ENCODE peak calls at places on chromosomes 3 and 15, in four cellular contexts. T, I, Q and Z are unnamed samples.

GRCh38 chr3:173737167-173737808 is 339.7 kb downstream of the NLGN1 start:
- DNase-seq in I (no peak), T (no peak), Q (no peak), Z (no peak)

GRCh38 chr3:6250167-6250566 is 610.7 kb upstream of the GRM7 start:
- DNase-seq in Q (no peak), I (no peak), T (no peak), Z (no peak)

GRCh38 chr3:187208159-187208558 is 10.9 kb downstream of the RTP1 start:
- DNase-seq in T (no peak), I (no peak), Q (no peak), Z (no peak)

GRCh38 chr3:172079326-172079976 is 40.1 kb downstream of the FNDC3B start:
- DNase-seq in I (no peak), T (no peak), Q (no peak), Z (no peak)

GRCh38 chr15:89671687-89672086 is 7.5 kb downstream of the PLIN1 start:
- DNase-seq in I (no peak), T (no peak), Q (no peak), Z (no peak)

GRCh38 chr3:136860541-136860940 is 1.5 kb upstream of the NCK1 start:
- DNase-seq in T (peak), Q (no peak), I (peak), Z (no peak)

GRCh38 chr3:68988740-68989139 is 24.7 kb downstream of the EOGT start:
- DNase-seq in I (no peak), Q (no peak), T (peak), Z (no peak)

GRCh38 chr3:117165611-117166051 is 456.1 kb downstream of the TUSC7 start:
- DNase-seq in I (peak), T (no peak), Q (peak), Z (peak)

GRCh38 chr3:162367443-162368132 is 871.0 kb downstream of the OTOL1 start:
- DNase-seq in T (peak), I (no peak), Q (no peak), Z (no peak)

GRCh38 chr15:27358751-27359434 is 387.9 kb downstream of the GABRG3 start:
- DNase-seq in Q (peak), I (peak), T (no peak), Z (no peak)

GRCh38 chr3:138093721-138094120 is 21.7 kb downstream of the DZIP1L start:
- DNase-seq in I (no peak), T (no peak), Q (no peak), Z (no peak)

GRCh38 chr15:84949043-84949442 is 32.6 kb upstream of the PDE8A start:
- DNase-seq in T (no peak), Q (no peak), I (no peak), Z (no peak)

GRCh38 chr3:46669191-46669999 is 24.1 kb downstream of the ALS2CL start:
- DNase-seq in T (no peak), I (no peak), Q (peak), Z (no peak)

GRCh38 chr3:185702564-185703225 is 116.6 kb downstream of the SENP2 start:
- DNase-seq in I (no peak), T (no peak), Q (no peak), Z (no peak)

GRCh38 chr3:123700791-123701712 is 116.2 kb upstream of the HACD2 start:
- DNase-seq in Q (no peak), I (no peak), T (peak), Z (no peak)

GRCh38 chr3:72340476-72341379 is 507.5 kb downstream of the SHQ1 start:
- DNase-seq in I (no peak), T (peak), Q (no peak), Z (no peak)

GRCh38 chr15:66835558-66835878 is 133.5 kb downstream of the SMAD6 start:
- DNase-seq in I (no peak), Q (no peak), T (peak), Z (peak)

GRCh38 chr3:99911433-99911832 is 93.8 kb downstream of the CMSS1 start:
- DNase-seq in Q (no peak), T (no peak), I (no peak), Z (no peak)

GRCh38 chr15:98954411-98954810 is 53.2 kb downstream of the PGPEP1L start:
- DNase-seq in T (peak), I (no peak), Q (no peak), Z (no peak)

GRCh38 chr3:197392961-197393360 is 94.5 kb upstream of the DLG1 start:
- DNase-seq in T (no peak), I (no peak), Q (no peak), Z (no peak)

GRCh38 chr3:74057169-74057568 is 432.4 kb upstream of the PDZRN3 start:
- DNase-seq in T (no peak), Q (no peak), I (no peak), Z (no peak)

GRCh38 chr3:20503394-20504082 is 317.5 kb upstream of the SGO1 start:
- DNase-seq in I (no peak), T (no peak), Q (no peak), Z (no peak)

GRCh38 chr3:123586131-123586530 is 1.3 kb upstream of the HACD2 start:
- DNase-seq in T (peak), I (peak), Q (peak), Z (peak)

GRCh38 chr15:49697121-49697520 is 76.3 kb downstream of the DTWD1 start:
- DNase-seq in T (peak), I (no peak), Q (no peak), Z (peak)

GRCh38 chr3:30544811-30545210 is 61.6 kb upstream of the TGFBR2 start:
- DNase-seq in I (no peak), T (peak), Q (no peak), Z (no peak)

GRCh38 chr3:10371167-10371566 is 50.3 kb upstream of the SEC13 start:
- DNase-seq in Q (no peak), T (peak), I (no peak), Z (no peak)

GRCh38 chr3:72494076-72495000 is 353.9 kb downstream of the SHQ1 start:
- DNase-seq in Q (no peak), I (no peak), T (no peak), Z (no peak)

GRCh38 chr3:188157971-188158370 is 4.0 kb downstream of the LPP start:
- DNase-seq in T (no peak), I (no peak), Q (no peak), Z (no peak)

GRCh38 chr3:122661633-122662032 is 19.0 kb upstream of the PARP14 start:
- DNase-seq in T (no peak), I (no peak), Q (no peak), Z (peak)

GRCh38 chr3:185753354-185753753 is 71.5 kb downstream of the IGF2BP2 start:
- DNase-seq in I (no peak), T (no peak), Q (no peak), Z (no peak)

GRCh38 chr15:79185199-79185598 is 94.6 kb upstream of the RASGRF1 start:
- DNase-seq in I (no peak), Q (peak), T (no peak), Z (no peak)

GRCh38 chr15:95987299-95987698 is 343.2 kb upstream of the NR2F2 start:
- DNase-seq in Q (no peak), I (no peak), T (no peak), Z (no peak)

GRCh38 chr15:40369971-40370370 is 12.0 kb downstream of the DISP2 start:
- DNase-seq in T (no peak), I (no peak), Q (no peak), Z (no peak)

GRCh38 chr3:135034881-135035440 is 239.9 kb downstream of the EPHB1 start:
- DNase-seq in I (no peak), T (no peak), Q (no peak), Z (no peak)

GRCh38 chr15:90201944-90202375 is 830 bp downstream of the SEMA4B start:
- DNase-seq in T (peak), I (peak), Q (no peak), Z (no peak)

GRCh38 chr3:179558742-179559364 is 3.9 kb upstream of the ACTL6A start:
- DNase-seq in Q (peak), I (peak), T (peak), Z (peak)

GRCh38 chr3:194006102-194006501 is 129.8 kb upstream of the HES1 start:
- DNase-seq in I (no peak), Q (no peak), T (peak), Z (no peak)

GRCh38 chr15:99962006-99962561 is 228.8 kb upstream of the LYSMD4 start:
- DNase-seq in Q (no peak), I (no peak), T (no peak), Z (no peak)

GRCh38 chr3:111807826-111808225 is 51.2 kb upstream of the PHLDB2 start:
- DNase-seq in Q (no peak), T (no peak), I (no peak), Z (no peak)
- H3K4me2 ChIP-seq in Q (no peak), T (no peak), I (no peak), Z (no peak)

GRCh38 chr15:36067483-36068274 is 511.7 kb upstream of the CDIN1 start:
- DNase-seq in Q (no peak), T (no peak), I (no peak), Z (no peak)
- H4K91ac ChIP-seq in Q (no peak), T (no peak), I (peak), Z (no peak)

GRCh38 chr3:53274938-53275666 is 19.3 kb upstream of the TKT start:
- DNase-seq in T (no peak), Q (no peak), I (no peak), Z (no peak)
- H2BK120ac ChIP-seq in T (no peak), Q (no peak), I (no peak), Z (no peak)

DNA sequence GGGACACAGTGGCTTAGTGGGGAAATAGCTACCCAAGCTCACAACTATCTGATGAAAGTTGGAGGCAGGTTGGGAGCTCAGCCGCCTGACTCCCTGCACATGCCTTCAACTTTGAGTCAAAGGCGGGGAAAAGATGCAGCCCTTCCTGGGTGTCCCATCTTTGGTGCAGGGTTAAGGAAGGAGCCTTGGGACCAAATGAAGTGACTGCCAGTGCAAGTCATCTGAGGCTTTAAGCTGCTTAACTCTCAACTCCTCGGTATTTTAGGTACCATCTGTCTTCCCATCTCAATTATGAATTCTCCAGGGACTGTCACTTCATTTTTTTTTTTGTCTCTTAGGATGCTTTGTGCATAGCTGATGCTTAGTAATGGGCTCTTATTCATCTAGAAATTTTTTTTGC is 408.8 kb upstream of the C2CD4B start:
- DNase-seq in I (no peak), Q (no peak), T (no peak), Z (no peak)
- H3K4me2 ChIP-seq in I (no peak), Q (no peak), T (no peak), Z (no peak)

GRCh38 chr15:51756482-51756881 is 5.1 kb downstream of the TMOD2 start:
- DNase-seq in Q (no peak), I (no peak), T (no peak), Z (peak)

GRCh38 chr15:51757463-51757862 is 6.1 kb downstream of the TMOD2 start:
- DNase-seq in I (no peak), T (no peak), Q (peak), Z (no peak)

GRCh38 chr15:51754267-51754666 is 2.9 kb downstream of the TMOD2 start:
- DNase-seq in T (no peak), Q (no peak), I (no peak), Z (no peak)

GRCh38 chr15:51758645-51759044 is 7.2 kb downstream of the TMOD2 start:
- DNase-seq in T (peak), I (no peak), Q (no peak), Z (no peak)

DNA sequence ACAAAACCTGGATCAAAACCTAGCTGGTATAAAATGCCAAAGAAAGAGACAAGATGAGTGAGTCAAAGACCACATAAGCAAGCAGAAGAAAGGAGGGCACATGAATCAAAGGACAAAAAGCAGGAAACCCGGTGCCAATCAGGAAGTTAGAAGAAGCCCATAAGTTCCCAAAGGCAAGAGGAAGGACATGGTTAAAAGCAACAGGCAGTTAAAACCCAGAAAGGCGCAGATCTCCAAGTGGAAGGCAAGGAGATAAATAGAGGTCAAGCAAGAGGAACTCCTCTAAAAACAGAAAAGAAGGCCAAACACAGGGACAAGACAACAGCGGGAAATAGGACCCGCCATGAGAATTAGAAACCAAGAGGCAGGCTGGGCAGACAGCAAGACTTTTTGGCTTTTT is 4.4 kb downstream of the TMOD2 start:
- DNase-seq in I (no peak), Q (no peak), T (no peak), Z (no peak)
- H4K91ac ChIP-seq in I (no peak), Q (no peak), T (no peak), Z (no peak)

GRCh38 chr3:195155842-195156241 is 115.1 kb downstream of the XXYLT1 start:
- DNase-seq in T (no peak), I (no peak), Q (no peak), Z (no peak)

GRCh38 chr3:195154793-195155535 is 116.0 kb downstream of the XXYLT1 start:
- DNase-seq in Q (no peak), T (peak), I (no peak), Z (no peak)

GRCh38 chr3:195153653-195154052 is 117.3 kb downstream of the XXYLT1 start:
- DNase-seq in T (no peak), I (no peak), Q (no peak), Z (no peak)

GRCh38 chr3:195154111-195154791 is 116.7 kb downstream of the XXYLT1 start:
- DNase-seq in I (no peak), Q (no peak), T (peak), Z (no peak)

DNA sequence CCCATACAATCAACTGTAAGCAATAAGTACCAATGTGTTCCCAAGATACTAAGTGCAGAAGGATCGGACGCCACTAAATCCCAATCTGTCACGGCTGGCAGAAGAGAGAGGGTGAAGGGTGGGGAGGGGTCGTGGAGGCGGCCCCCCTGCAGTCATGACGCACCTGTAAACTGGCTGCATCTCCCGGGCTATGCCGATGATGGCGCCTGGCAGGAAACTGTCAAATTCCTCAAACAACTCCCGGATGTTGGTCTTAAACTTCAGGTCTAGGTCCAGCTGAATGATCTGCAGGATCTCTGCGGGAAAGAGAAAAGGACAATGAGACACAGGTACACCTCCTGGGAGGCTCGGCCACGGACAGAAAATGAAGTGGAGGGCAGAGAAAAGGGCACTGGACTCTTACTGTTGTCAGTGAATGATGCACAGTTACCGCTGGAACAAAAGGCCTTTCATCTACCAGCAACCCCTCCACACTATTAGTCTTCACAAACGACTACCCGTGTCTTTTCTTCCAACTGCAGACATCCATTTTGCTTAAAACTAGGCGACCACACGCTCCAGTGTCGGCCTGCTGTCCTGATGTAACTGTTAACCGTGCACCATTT is 114.6 kb downstream of the XXYLT1 start:
- DNase-seq in I (no peak), T (no peak), Q (no peak), Z (no peak)
- H2BK120ac ChIP-seq in I (no peak), T (peak), Q (no peak), Z (no peak)

GRCh38 chr15:43121863-43122262 is 11.5 kb upstream of the TMEM62 start:
- DNase-seq in T (no peak), I (no peak), Q (no peak), Z (no peak)

GRCh38 chr15:43118829-43119228 is 13.0 kb upstream of the UBR1 start:
- DNase-seq in T (no peak), Q (no peak), I (no peak), Z (no peak)

GRCh38 chr15:43118276-43118675 is 12.4 kb upstream of the UBR1 start:
- DNase-seq in I (no peak), Q (no peak), T (no peak), Z (no peak)
- H3K4me2 ChIP-seq in I (no peak), Q (no peak), T (no peak), Z (no peak)